ENCODE peak calls at places on chromosomes 12 and 14, in six cellular contexts. V is small intestine, B is right atrium auricular region, J is lung, A is ovary, T is body of pancreas. N is an unnamed sample. For H3K4me1, the result is how much of the 10 kb centered on the place peaks cover.

GRCh38 chr12:2834581-2835491 is at the start of gene NRIP2:
- DNase-seq in V (no peak), B (no peak), J (no peak), A (peak), T (peak), N (peak)

GRCh38 chr14:73865536-73866113 is 14.0 kb downstream of the PTGR2 start:
- DNase-seq in V (peak), B (no peak), J (no peak), A (no peak), T (no peak), N (no peak)

GRCh38 chr14:102043251-102044025 is 43.4 kb downstream of the HSP90AA1 start:
- DNase-seq in V (no peak), B (no peak), J (no peak), A (no peak), T (no peak), N (no peak)

GRCh38 chr12:30425445-30425844 is 270.2 kb downstream of the IPO8 start:
- DNase-seq in V (no peak), B (no peak), J (no peak), A (no peak), T (no peak), N (no peak)

GRCh38 chr12:116456683-116457082 is 102.5 kb upstream of the MAP1LC3B2 start:
- DNase-seq in V (no peak), B (no peak), J (no peak), A (peak), T (no peak), N (peak)

GRCh38 chr14:30209136-30209535 is 281.5 kb upstream of the PRKD1 start:
- DNase-seq in V (no peak), B (no peak), J (no peak), A (no peak), T (no peak), N (no peak)

GRCh38 chr12:93853698-93854478 is 176.7 kb downstream of the CRADD start:
- DNase-seq in V (no peak), B (no peak), J (no peak), A (no peak), T (no peak), N (no peak)

GRCh38 chr12:4909734-4910501 is at the start of gene KCNA1:
- DNase-seq in V (no peak), B (no peak), J (no peak), A (no peak), T (no peak), N (peak)

GRCh38 chr14:92726135-92726932 is 22.1 kb downstream of the LGMN start:
- DNase-seq in V (peak), B (peak), J (peak), A (peak), T (peak), N (peak)

GRCh38 chr12:107436836-107437235 is 248.8 kb upstream of the PWP1 start:
- DNase-seq in V (no peak), B (no peak), J (no peak), A (no peak), T (no peak), N (no peak)

DNA sequence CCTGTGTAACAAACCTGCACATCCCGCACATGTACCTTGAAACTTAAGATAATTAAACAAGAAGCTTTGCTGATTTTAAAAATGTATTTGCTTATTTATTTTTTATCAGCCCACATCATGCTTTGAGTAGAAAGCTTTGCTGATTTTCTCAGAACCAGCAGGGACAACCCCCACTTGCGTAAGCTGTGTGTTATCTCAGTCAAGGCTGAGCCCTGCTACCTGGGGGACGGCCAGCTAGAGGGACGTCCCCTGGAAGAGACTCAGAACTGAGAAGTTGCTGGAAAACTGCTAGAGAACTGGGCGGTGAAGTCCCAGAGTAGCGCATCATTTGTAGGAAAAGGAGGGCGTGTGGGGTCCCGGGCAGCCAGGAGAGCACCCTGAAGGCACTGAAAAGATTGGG is 4.1 kb upstream of the PLEK2 start:
- DNase-seq in V (no peak), B (no peak), J (no peak), A (no peak), T (peak), N (no peak)
- H3K4me1 ChIP-seq in V (under half), B (under half), J (under half), A (under half), T (under half), N (under half)

GRCh38 chr14:21096438-21096837 is 2.0 kb downstream of the ZNF219 start:
- DNase-seq in V (no peak), B (no peak), J (no peak), A (no peak), T (no peak), N (no peak)

GRCh38 chr14:21096889-21097615 is 1.4 kb downstream of the ZNF219 start:
- DNase-seq in V (peak), B (no peak), J (no peak), A (no peak), T (no peak), N (no peak)

GRCh38 chr14:21093769-21094681 is 4.4 kb downstream of the ZNF219 start:
- DNase-seq in V (no peak), B (no peak), J (no peak), A (no peak), T (no peak), N (peak)

GRCh38 chr14:21097616-21098133 is 780 bp downstream of the ZNF219 start:
- DNase-seq in V (no peak), B (no peak), J (no peak), A (peak), T (peak), N (peak)

DNA sequence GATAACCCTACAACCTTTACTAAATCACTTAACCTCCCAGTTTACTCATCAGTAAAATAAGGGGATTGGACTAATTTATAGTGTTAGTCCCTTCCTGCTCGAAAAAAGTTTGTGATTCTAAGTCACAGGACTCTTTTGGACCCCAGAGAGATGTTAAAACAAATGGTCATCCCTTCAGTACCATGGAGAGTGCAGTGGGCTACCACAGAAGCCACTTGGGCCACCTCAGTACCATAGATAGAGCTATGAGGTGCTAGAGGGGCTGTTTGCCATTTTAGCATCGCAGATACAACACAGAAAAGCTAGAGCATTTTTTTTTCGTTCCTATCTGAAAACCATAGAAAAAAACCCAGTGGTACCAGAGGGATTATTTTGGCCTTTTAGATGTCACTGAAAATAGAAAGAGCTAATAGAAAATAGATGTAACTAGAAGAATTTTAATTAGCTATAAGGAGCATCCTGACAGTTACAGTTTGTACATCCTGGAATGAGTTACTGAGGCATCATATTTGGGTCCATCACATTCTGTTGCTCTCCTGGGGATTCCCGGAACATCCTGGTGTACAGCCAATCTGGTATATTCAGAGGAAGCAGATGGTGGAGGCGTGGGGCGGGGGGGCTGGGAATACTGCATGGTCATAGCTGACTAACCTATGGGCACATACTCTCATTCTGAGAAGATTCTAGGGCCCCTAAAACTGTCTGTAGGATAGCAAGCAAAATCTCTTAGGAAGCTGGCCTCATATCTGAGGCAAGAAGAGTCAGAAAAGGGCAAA is 2.8 kb downstream of the ZNF219 start:
- DNase-seq in V (no peak), B (no peak), J (no peak), A (no peak), T (no peak), N (no peak)
- H3K27ac ChIP-seq in V (peak), B (peak), J (no peak), A (no peak), T (peak), N (no peak)

DNA sequence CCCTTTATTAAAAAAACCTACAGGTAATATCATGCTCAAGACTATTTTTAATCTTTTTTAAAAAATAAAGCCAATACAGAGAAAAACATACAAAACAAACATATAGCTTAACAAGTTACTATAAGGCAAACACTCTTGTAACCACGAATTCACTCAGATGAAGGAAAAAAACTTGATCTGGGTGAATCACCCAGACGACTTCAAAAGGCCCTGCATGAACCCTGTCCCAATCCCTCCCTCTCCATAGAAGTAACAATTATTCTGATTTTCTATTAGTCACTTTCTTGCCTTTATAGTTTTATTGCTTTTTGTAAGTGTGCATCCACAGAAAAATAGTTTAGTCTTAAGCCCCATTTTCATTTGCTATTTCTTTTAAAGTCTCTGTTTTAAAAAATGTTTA is 72.6 kb downstream of the LRP6 start:
- DNase-seq in V (no peak), B (no peak), J (no peak), A (no peak), T (no peak), N (no peak)
- H3K4me3 ChIP-seq in V (no peak), B (no peak), J (no peak), A (no peak), T (no peak), N (no peak)

GRCh38 chr14:90559811-90560492 is 163.1 kb downstream of the CALM1 start:
- DNase-seq in V (no peak), B (no peak), J (no peak), A (no peak), T (no peak), N (peak)
- H3K4me1 ChIP-seq in V (under half), B (under half), J (under half), A (under half), T (under half), N (under half)

DNA sequence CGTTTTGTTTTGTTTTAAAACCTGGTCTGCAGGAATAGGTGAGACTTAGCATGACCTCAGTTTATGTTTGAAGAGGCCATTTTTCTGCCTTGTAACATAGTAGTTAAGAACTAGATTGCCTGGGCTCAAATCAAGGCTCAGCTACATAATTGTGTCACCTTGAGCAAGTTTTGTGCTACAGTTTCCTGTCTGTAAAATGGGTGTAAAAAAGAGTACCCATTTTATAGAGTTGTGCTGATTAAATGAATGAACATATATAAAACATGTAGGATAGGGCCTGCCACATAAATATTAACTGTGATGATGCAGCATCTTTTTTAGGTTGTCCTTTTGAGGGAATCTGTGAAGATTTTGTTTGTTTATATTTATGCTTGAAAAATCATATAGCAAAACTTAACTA is 7.2 kb downstream of the WNK1 start:
- DNase-seq in V (no peak), B (no peak), J (no peak), A (no peak), T (no peak), N (no peak)
- H3K27ac ChIP-seq in V (no peak), B (no peak), J (no peak), A (no peak), T (no peak), N (no peak)

DNA sequence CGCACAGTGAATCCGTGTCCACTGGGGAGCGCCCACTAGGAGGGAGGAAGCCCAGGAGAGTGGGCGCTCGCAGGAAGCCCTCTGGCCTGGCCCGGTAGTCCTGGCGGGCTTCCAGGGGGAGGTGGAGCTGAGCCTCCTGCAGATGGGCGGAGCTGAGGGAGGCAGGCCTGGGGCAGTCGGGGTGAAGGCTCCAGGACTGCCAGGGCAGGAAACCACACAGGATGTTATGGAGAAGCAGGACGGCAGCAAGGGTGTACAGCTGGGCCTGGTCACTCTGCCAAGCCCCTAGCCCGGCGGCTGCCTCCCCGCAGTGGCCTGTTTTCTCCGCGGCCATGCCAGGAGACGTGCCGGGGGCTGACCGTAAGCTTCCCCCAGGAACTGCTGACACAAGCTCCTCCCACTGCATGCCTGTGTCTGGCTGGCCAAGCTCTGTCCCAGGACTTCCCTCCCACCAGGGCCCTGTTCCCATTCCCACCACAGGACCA is 143.5 kb upstream of the C14orf180 start:
- DNase-seq in V (no peak), B (peak), J (peak), A (peak), T (peak), N (peak)
- H3K4me3 ChIP-seq in V (no peak), B (peak), J (no peak), A (no peak), T (no peak), N (peak)

DNA sequence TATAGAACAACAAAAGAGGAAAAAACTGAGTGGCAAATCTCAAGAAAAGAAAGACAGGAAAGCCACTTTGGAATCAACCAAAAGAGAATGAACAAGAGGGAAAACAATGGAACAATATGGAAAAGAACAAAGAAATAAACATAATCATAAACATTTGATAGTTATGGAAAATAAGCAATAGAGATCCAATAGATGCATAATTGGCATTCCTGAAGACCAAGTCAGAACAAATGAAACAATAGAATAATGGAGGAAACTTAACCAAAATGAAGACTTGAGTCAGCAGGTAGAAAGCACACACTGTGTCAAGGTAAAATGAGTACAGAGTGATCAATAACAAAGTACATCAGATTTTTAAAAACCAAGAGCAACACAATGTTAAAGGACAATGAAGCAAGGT is 10.1 kb upstream of the RPS6KA5 start:
- DNase-seq in V (no peak), B (no peak), J (no peak), A (no peak), T (no peak), N (no peak)
- H3K4me1 ChIP-seq in V (under half), B (under half), J (under half), A (under half), T (under half), N (under half)

DNA sequence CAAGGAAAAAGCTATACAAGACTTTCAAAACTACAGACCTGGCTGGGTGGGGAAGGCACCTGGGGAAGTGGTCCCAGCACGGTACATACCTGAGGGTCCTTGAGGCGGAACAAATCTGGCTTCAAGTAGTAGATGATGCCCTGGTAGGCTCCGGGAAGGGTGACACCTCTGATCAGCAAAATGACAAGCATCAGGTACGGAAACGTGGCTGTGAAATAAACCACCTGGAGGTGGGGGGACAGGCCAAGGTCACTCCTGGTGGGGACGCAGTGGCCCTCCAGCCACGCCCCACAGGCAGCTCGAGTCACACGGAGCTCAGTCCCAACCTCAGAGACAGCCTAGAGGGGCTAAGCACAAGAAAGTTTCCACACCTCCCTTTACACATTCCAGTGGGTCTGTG is 15.2 kb downstream of the SLC6A12 start:
- DNase-seq in V (no peak), B (no peak), J (no peak), A (no peak), T (peak), N (no peak)
- H3K27ac ChIP-seq in V (no peak), B (no peak), J (no peak), A (no peak), T (no peak), N (no peak)